ENCODE peak calls at places on chromosomes 1 and 21, in five cellular contexts. E is IMR-90, B is neuronal stem cell, Z is H9, C is H1. O is an unnamed sample.

GRCh38 chr1:205304695-205305070 is 16.9 kb downstream of the NUAK2 start:
- DNase-seq in Z (no peak), E (no peak), B (no peak), C (no peak), O (no peak)

GRCh38 chr21:41289431-41289830 is 27.2 kb upstream of the FAM3B start:
- DNase-seq in B (peak; percentile 12), C (no peak), E (peak; percentile 4), Z (peak; percentile 41), O (no peak)

GRCh38 chr1:22600071-22600816 is 36.2 kb upstream of the C1QA start:
- DNase-seq in B (no peak), Z (peak; percentile 68), E (no peak), C (no peak), O (no peak)

GRCh38 chr1:241356519-241357365 is at the start of gene RGS7:
- DNase-seq in C (no peak), E (peak; percentile 41), Z (peak; percentile 70), B (peak; percentile 63), O (peak; percentile 48)

GRCh38 chr1:11299225-11299574 is 26.2 kb downstream of the UBIAD1 start:
- DNase-seq in Z (no peak), E (no peak), C (no peak), B (no peak), O (no peak)

GRCh38 chr1:220544901-220545303 is 17.0 kb downstream of the MARK1 start:
- DNase-seq in B (no peak), C (no peak), E (peak; percentile 4), Z (peak; percentile 67), O (no peak)

GRCh38 chr1:78157162-78157561 is 111.4 kb downstream of the GIPC2 start:
- DNase-seq in E (peak; percentile 83), Z (no peak), B (no peak), C (no peak), O (peak; percentile 35)

GRCh38 chr1:195894411-195894810 is 713.8 kb downstream of the KCNT2 start:
- DNase-seq in C (no peak), E (peak; percentile 1), Z (no peak), B (no peak), O (no peak)

GRCh38 chr1:24308365-24309015 is 10.7 kb upstream of the GRHL3 start:
- DNase-seq in Z (peak; percentile 76), E (no peak), B (no peak), C (peak; percentile 63), O (no peak)

GRCh38 chr21:39057121-39057520 is 126.1 kb downstream of the PSMG1 start:
- DNase-seq in B (no peak), E (no peak), Z (no peak), C (no peak), O (no peak)

GRCh38 chr1:82604524-82604923 is 803.8 kb downstream of the ADGRL2 start:
- DNase-seq in C (peak; percentile 15), Z (peak; percentile 45), E (no peak), B (peak; percentile 6), O (peak; percentile 7)

GRCh38 chr21:37006521-37007291 is at the start of gene RIPPLY3:
- DNase-seq in E (no peak), Z (peak; percentile 56), B (no peak), C (no peak), O (peak; percentile 42)

GRCh38 chr1:171877711-171878110 is 36.4 kb downstream of the DNM3 start:
- DNase-seq in E (no peak), C (no peak), B (no peak), Z (no peak), O (no peak)

GRCh38 chr1:61914823-61915482 is 172.7 kb downstream of the PATJ start:
- DNase-seq in E (no peak), Z (no peak), B (peak; percentile 11), C (no peak), O (no peak)

GRCh38 chr1:30467101-30467500 is 256.3 kb downstream of the MATN1 start:
- DNase-seq in C (no peak), E (no peak), Z (no peak), B (no peak), O (no peak)

GRCh38 chr21:34603002-34603709 is 11.8 kb downstream of the RCAN1 start:
- DNase-seq in B (peak; percentile 53), C (peak; percentile 66), Z (peak; percentile 88), E (peak; percentile 70), O (peak; percentile 70)

GRCh38 chr1:14535619-14536355 is 62.7 kb upstream of the KAZN start:
- DNase-seq in C (no peak), E (no peak), Z (no peak), B (no peak), O (no peak)

GRCh38 chr1:184110253-184111204 is 59.0 kb downstream of the TSEN15 start:
- DNase-seq in E (no peak), C (no peak), B (no peak), Z (peak; percentile 29), O (no peak)

GRCh38 chr1:36151845-36152203 is 2.5 kb upstream of the TRAPPC3 start:
- DNase-seq in E (no peak), C (no peak), Z (no peak), B (no peak), O (no peak)

GRCh38 chr21:34185051-34185750 is 111.8 kb downstream of the MRPS6 start:
- DNase-seq in E (no peak), C (no peak), Z (no peak), B (no peak), O (no peak)

GRCh38 chr1:111920221-111921024 is 69.0 kb downstream of the KCND3 start:
- DNase-seq in B (no peak), E (peak; percentile 5), Z (no peak), C (no peak), O (peak; percentile 32)

GRCh38 chr1:70293186-70293843 is 61.2 kb downstream of the ANKRD13C start:
- DNase-seq in Z (no peak), B (no peak), E (no peak), C (no peak), O (no peak)

GRCh38 chr1:41920658-41921057 is 1.9 kb upstream of the HIVEP3 start:
- DNase-seq in E (peak; percentile 80), Z (no peak), C (no peak), B (no peak), O (peak; percentile 27)

GRCh38 chr1:8368956-8369639 is 51.2 kb downstream of the SLC45A1 start:
- DNase-seq in Z (no peak), E (no peak), B (no peak), C (no peak), O (no peak)

GRCh38 chr1:241715956-241716355 is 63.9 kb downstream of the WDR64 start:
- DNase-seq in B (no peak), Z (no peak), E (no peak), C (no peak), O (no peak)

GRCh38 chr1:26020390-26020789 is 1.2 kb upstream of the EXTL1 start:
- DNase-seq in E (peak; percentile 58), C (no peak), B (no peak), Z (no peak), O (no peak)

GRCh38 chr21:44382536-44382935 is 29.1 kb downstream of the TRPM2 start:
- DNase-seq in B (no peak), C (no peak), Z (no peak), E (no peak), O (no peak)

GRCh38 chr1:11434506-11434905 is 44.4 kb upstream of the DISP3 start:
- DNase-seq in E (no peak), C (no peak), B (no peak), Z (no peak), O (no peak)

GRCh38 chr1:229870381-229870780 is 196.7 kb upstream of the GALNT2 start:
- DNase-seq in B (no peak), Z (no peak), E (no peak), C (no peak), O (no peak)

GRCh38 chr1:226649780-226650179 is 89.3 kb downstream of the ITPKB start:
- DNase-seq in C (no peak), E (peak; percentile 43), B (no peak), Z (no peak), O (no peak)

GRCh38 chr21:41960386-41960785 is 6.6 kb upstream of the C2CD2 start:
- DNase-seq in E (no peak), B (no peak), Z (no peak), C (no peak), O (no peak)

GRCh38 chr1:223256034-223256433 is 107.9 kb downstream of the SUSD4 start:
- DNase-seq in E (no peak), C (no peak), Z (no peak), B (no peak), O (no peak)

GRCh38 chr21:29462475-29462874 is 163.8 kb downstream of the BACH1 start:
- DNase-seq in Z (no peak), C (no peak), E (no peak), B (no peak), O (no peak)

GRCh38 chr21:29465528-29465927 is 166.8 kb downstream of the BACH1 start:
- DNase-seq in Z (no peak), C (no peak), B (no peak), E (peak; percentile 46), O (no peak)

GRCh38 chr21:29470397-29470796 is 171.7 kb downstream of the BACH1 start:
- DNase-seq in Z (no peak), C (no peak), E (peak; percentile 15), B (no peak), O (peak; percentile 14)

GRCh38 chr21:29466532-29466931 is 167.8 kb downstream of the BACH1 start:
- DNase-seq in E (no peak), C (no peak), Z (no peak), B (no peak), O (no peak)
- H3K14ac ChIP-seq in E (no peak overlapping the region), C (no peak overlapping the region), Z (no peak overlapping the region), B (no peak overlapping the region), O (no peak overlapping the region)

GRCh38 chr1:167706363-167706762 is 15.4 kb upstream of the MPZL1 start:
- DNase-seq in B (no peak), Z (no peak), C (no peak), E (no peak), O (no peak)
- H2BK15ac ChIP-seq in B (no peak overlapping the region), Z (no peak overlapping the region), C (no peak overlapping the region), E (no peak overlapping the region), O (no peak overlapping the region)

DNA sequence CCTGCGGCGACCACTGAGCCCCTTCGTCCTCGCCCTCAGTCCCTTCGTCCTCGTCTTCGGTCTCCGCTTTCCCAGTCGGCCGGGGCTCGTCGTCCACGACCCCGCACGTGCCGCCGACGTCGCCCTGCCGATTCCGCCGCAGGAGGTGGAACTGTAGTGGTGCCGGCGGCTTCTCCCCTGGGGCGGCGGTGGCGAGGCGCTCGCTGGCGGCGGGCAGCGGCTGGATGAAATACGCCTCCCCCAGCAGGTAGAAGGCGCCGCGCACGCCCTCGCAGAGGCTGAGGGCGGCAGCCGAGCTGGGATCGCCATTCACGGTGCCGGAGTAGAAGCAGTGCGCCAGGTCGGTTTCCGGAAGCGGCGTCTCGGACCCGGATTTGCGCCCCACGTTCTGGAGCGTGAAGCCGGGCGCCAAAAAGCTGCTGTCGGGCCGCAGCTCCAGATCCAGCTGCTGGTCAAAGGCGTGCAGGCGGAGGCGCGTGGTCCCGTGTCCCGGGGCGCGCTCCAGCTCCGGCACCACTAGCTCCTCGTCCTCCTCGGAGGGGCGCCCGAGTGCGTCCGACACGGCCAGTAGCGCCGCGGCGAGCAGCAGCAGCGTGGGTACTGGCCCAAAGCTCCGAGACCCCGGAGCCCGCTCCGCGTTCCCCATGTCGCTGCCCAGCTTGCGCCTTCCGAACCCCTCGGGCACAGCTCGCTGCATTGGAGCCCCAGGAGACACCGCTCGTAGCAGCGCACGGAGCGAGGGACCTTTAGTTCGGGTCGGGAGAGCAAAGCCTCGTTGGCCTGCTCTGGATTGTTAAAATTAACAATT is 747 bp downstream of the ADAMTS1 start:
- DNase-seq in E (peak; percentile 22), C (no peak), Z (peak; percentile 50), B (peak; percentile 44), O (peak; percentile 63)
- H4K91ac ChIP-seq in E (peak overlapping the region; percentile 2), C (peak overlapping the region; percentile 91), Z (no peak overlapping the region), B (peak overlapping the region; percentile 1), O (peak overlapping the region; percentile 41)

DNA sequence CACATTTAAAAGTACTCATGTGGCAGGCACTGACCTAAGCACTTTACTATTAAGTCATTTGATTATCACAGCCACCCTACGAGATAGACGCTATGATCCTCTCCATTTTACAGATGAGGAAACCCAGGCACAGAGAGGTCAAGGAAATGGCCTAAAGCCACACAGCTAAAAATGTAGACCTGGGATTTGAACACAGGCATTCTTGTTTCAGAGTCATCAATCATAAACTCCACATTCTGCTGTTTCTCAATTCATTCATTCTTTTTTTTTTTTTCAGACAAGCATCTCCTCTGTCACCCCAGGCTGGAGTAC is 8.3 kb downstream of the EPHA2 start:
- DNase-seq in E (no peak), Z (no peak), C (no peak), B (no peak), O (no peak)
- H3K14ac ChIP-seq in E (peak overlapping the region; percentile 98), Z (no peak overlapping the region), C (no peak overlapping the region), B (no peak overlapping the region), O (no peak overlapping the region)